ENCODE peak calls at places on chromosomes 2 and 18, in four cellular contexts. H, E, Q and X are unnamed samples.

GRCh38 chr2:228037915-228038314 is 143.6 kb downstream of the SPHKAP start:
- DNase-seq in Q (no peak), H (peak; percentile 4), E (no peak), X (no peak)

GRCh38 chr18:54815086-54815485 is 13.2 kb upstream of the RAB27B start:
- DNase-seq in E (no peak), Q (no peak), H (no peak), X (no peak)

GRCh38 chr18:34624551-34624950 is 85.5 kb upstream of the DTNA start:
- DNase-seq in E (no peak), H (no peak), Q (no peak), X (no peak)

GRCh38 chr2:69466728-69467127 is 29.5 kb upstream of the NFU1 start:
- DNase-seq in H (no peak), E (no peak), Q (no peak), X (no peak)

GRCh38 chr2:37896319-37896718 is 28.8 kb upstream of the RMDN2 start:
- DNase-seq in Q (no peak), H (no peak), E (no peak), X (no peak)

GRCh38 chr18:46160050-46160798 is 56.0 kb downstream of the HAUS1 start:
- DNase-seq in H (no peak), Q (no peak), E (no peak), X (no peak)

GRCh38 chr2:227117852-227118251 is 46.2 kb downstream of the COL4A4 start:
- DNase-seq in Q (no peak), H (no peak), E (no peak), X (no peak)

GRCh38 chr18:44732604-44733003 is 51.9 kb downstream of the SETBP1 start:
- DNase-seq in E (no peak), H (no peak), Q (no peak), X (no peak)

GRCh38 chr2:19851116-19851515 is 50.7 kb downstream of the TTC32 start:
- DNase-seq in Q (no peak), H (no peak), E (peak; percentile 25), X (no peak)
- TF ChIP-seq CTCF in Q (no peak), H (peak; percentile 48), E (no peak), X (no peak)

GRCh38 chr2:75719616-75720015 is 8.9 kb upstream of the GCFC2 start:
- DNase-seq in E (no peak), H (no peak), Q (no peak), X (no peak)

GRCh38 chr2:75720525-75720924 is 9.8 kb upstream of the GCFC2 start:
- DNase-seq in Q (no peak), H (no peak), E (no peak), X (no peak)

GRCh38 chr2:75722687-75723086 is 12.0 kb upstream of the GCFC2 start:
- DNase-seq in Q (no peak), H (no peak), E (no peak), X (no peak)
- TF ChIP-seq CTCF in Q (no peak), H (no peak), E (no peak), X (no peak)

DNA sequence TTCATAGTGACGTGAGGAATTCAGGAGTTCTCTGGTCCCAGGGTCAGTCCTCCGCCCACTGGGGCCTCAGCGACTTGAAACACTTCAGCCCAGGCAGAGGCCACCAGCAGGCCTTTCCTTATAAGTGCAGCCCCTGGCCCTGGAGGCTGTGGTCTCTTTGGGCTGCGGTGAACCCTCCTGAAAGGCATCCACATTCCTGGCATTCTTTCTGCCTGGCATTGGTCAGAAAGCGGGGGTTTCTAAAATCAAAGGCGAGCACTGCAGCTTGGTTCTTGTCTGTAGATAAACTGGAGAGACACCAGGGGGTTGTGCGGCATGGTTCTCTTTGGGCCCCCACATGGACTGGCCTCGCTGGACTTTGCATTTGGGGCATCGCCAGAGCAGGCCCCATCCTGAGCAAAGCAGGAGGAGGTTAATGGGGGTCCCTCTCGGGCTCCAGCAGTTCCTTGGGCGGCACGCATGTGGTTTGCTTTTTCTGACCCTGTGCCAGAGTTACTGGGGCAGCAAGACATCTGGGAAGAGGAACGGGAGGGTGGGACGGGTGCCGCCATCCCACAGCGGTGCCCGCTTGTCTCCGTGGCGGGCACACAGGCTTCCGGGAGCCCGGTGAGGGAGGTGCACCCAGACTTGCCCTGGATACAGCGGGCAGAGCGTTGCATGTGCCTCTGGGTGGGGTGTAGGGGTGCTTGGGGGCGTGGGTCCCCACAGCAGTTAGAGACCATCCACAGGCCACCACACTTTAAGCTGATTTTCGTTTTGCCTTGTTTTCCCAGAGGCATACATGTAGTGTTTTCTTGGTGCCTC is 44.9 kb downstream of the SH3BP4 start:
- DNase-seq in H (no peak), Q (no peak), E (no peak), X (no peak)
- TF ChIP-seq CTCF in H (no peak), Q (no peak), E (no peak), X (no peak)

DNA sequence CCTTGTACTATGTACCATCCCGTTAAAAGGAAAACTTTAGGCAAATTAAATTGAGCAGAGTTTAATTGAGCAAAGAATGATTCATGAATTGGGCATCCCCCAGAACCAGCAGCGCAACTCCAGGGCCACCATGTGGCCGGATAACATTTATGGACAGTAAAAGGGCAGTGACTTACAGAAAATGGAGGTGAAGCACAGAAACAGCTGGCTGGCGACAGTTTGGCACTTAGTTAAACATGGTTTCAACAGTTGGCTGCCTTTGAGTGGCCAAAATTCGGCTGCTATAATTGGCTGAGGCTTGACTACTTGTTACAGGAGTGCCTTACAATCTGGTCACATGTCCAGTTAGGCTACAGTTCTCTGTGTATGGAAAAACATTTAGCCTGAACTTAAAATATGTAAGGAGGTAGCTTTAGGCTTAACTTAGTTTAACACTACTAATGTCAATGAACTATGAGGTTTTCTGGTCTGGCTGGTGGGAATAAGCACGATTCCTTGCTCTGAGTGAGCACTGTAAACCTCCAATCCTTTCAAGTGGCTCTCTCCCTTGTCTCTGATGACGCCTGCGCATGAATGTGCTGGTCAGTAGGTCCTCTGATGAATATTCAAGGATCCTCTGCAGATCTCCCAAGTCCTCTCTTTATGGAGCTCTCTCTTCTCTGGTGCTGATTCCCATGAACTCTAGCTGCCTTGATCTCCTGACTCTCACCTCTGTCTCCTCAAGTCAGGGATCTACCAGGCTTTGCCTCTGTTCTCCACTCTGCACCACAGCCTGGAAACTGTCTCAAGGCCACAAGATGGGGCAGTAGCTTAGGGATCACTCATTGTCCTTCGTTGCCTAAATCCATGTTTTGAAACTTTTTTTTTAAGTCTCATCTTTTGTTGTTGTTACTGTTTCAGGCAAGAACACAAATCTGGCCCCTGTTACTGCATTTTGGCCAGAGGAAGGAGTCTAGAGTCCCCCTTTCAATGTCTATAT is 24.4 kb upstream of the RAB31 start:
- DNase-seq in E (peak; percentile 67), Q (no peak), H (peak; percentile 50), X (no peak)
- TF ChIP-seq CTCF in E (no peak), Q (peak; percentile 12), H (peak; percentile 49), X (no peak)

DNA sequence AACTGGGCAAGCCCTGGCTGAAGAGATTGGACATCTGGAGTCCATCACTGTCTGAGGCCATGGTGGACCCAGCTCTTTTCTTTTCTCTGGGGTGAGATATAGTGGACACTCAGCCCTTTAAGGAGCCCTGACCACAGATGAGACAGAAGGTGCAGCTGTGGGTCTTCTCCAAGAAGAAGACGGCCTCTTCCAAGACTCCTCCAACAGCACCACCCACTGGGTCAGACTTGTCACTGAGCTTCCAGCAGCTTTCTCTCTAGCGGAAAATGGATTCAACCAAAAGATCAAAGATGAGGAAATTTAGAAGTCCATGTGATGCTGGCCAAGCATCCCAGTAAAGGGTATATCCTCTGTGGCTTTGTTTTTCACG is 27.3 kb downstream of the TWIST2 start:
- DNase-seq in Q (peak; percentile 17), E (peak; percentile 41), H (no peak), X (no peak)
- TF ChIP-seq CTCF in Q (no peak), E (no peak), H (no peak), X (no peak)

GRCh38 chr2:58046335-58046584 is 346 bp upstream of the VRK2 start:
- DNase-seq in E (no peak), H (no peak), Q (no peak), X (no peak)

GRCh38 chr2:58047969-58048368 is 1.4 kb downstream of the VRK2 start:
- DNase-seq in H (no peak), E (no peak), Q (no peak), X (no peak)

GRCh38 chr2:58045580-58046334 is 849 bp upstream of the VRK2 start:
- DNase-seq in E (no peak), Q (no peak), H (no peak), X (no peak)

GRCh38 chr2:58047373-58047674 is 718 bp downstream of the VRK2 start:
- DNase-seq in H (no peak), E (no peak), Q (no peak), X (no peak)

GRCh38 chr2:58046585-58047372 is at the start of gene VRK2:
- DNase-seq in H (peak; percentile 90), Q (peak; percentile 94), E (peak; percentile 94), X (peak; percentile 79)
- TF ChIP-seq CTCF in H (no peak), Q (peak; percentile 21), E (no peak), X (no peak)

GRCh38 chr2:46332686-46333281 is 35.6 kb downstream of the EPAS1 start:
- DNase-seq in H (no peak), E (no peak), Q (peak; percentile 80), X (no peak)

GRCh38 chr2:46335966-46336436 is 38.8 kb downstream of the EPAS1 start:
- DNase-seq in H (no peak), Q (no peak), E (no peak), X (no peak)

GRCh38 chr2:46335404-46335965 is 38.3 kb downstream of the EPAS1 start:
- DNase-seq in Q (no peak), E (peak; percentile 54), H (no peak), X (no peak)

GRCh38 chr2:46334389-46335345 is 37.5 kb downstream of the EPAS1 start:
- DNase-seq in H (no peak), E (peak; percentile 53), Q (no peak), X (no peak)

GRCh38 chr2:46333912-46334311 is 36.7 kb downstream of the EPAS1 start:
- DNase-seq in E (no peak), Q (no peak), H (no peak), X (no peak)
- TF ChIP-seq CTCF in E (no peak), Q (peak; percentile 22), H (peak; percentile 45), X (no peak)

GRCh38 chr2:9276074-9276473 is 69.5 kb downstream of the ASAP2 start:
- DNase-seq in H (no peak), Q (no peak), E (no peak), X (no peak)
- TF ChIP-seq CTCF in H (no peak), Q (no peak), E (no peak), X (no peak)